ENCODE peak calls at places on chromosomes 5 and 9, in six cellular contexts. O, G, U, L, C and H are unnamed samples.

GRCh38 chr5:140882591-140882899 is 621 bp downstream of the PCDHA13 start:
- DNase-seq in O (no peak), G (no peak), U (peak), L (no peak), C (no peak), H (no peak)

GRCh38 chr5:16265141-16265540 is 85.5 kb upstream of the MARCHF11 start:
- DNase-seq in O (peak), G (no peak), U (no peak), L (no peak), C (no peak), H (no peak)

GRCh38 chr5:32522429-32523143 is 62.8 kb upstream of the SUB1 start:
- DNase-seq in O (peak), G (no peak), U (no peak), L (peak), C (no peak), H (no peak)

GRCh38 chr9:97564291-97565175 is 63.1 kb downstream of the TMOD1 start:
- DNase-seq in O (peak), G (no peak), U (no peak), L (peak), C (no peak), H (no peak)

GRCh38 chr5:98938459-98938858 is 9.7 kb upstream of the CHD1 start:
- DNase-seq in O (peak), G (no peak), U (peak), L (peak), C (no peak), H (no peak)

GRCh38 chr5:115838885-115839518 is 2.4 kb downstream of the ATG12 start:
- DNase-seq in O (peak), G (no peak), U (peak), L (peak), C (no peak), H (no peak)

GRCh38 chr9:27352457-27353188 is 55.7 kb upstream of the EQTN start:
- DNase-seq in O (no peak), G (no peak), U (no peak), L (no peak), C (no peak), H (no peak)

GRCh38 chr9:132857031-132857430 is 21.1 kb downstream of the AK8 start:
- DNase-seq in O (peak), G (no peak), U (no peak), L (peak), C (peak), H (no peak)

GRCh38 chr9:110143969-110144545 is 63.9 kb downstream of the C9orf152 start:
- DNase-seq in O (no peak), G (no peak), U (peak), L (no peak), C (no peak), H (no peak)

GRCh38 chr5:77778881-77779438 is 2.8 kb upstream of the TBCA start:
- DNase-seq in O (no peak), G (no peak), U (no peak), L (no peak), C (no peak), H (no peak)

GRCh38 chr9:122816163-122816867 is 12.1 kb downstream of the PDCL start:
- DNase-seq in O (no peak), G (no peak), U (no peak), L (no peak), C (peak), H (no peak)

GRCh38 chr5:64166201-64166959 is 737 bp downstream of the RNF180 start:
- DNase-seq in O (no peak), G (no peak), U (peak), L (no peak), C (no peak), H (no peak)

GRCh38 chr5:132684496-132684895 is 10.7 kb downstream of the IL4 start:
- DNase-seq in O (no peak), G (no peak), U (no peak), L (no peak), C (no peak), H (no peak)

GRCh38 chr5:145978672-145979071 is 42.3 kb downstream of the SH3RF2 start:
- DNase-seq in O (no peak), G (no peak), U (no peak), L (peak), C (no peak), H (no peak)

GRCh38 chr5:93359296-93359957 is 221.6 kb downstream of the NR2F1-AS1 start:
- DNase-seq in O (peak), G (no peak), U (no peak), L (peak), C (no peak), H (no peak)

GRCh38 chr9:106860731-106861584 is 2.0 kb upstream of the ZNF462 start:
- DNase-seq in O (peak), G (no peak), U (peak), L (peak), C (peak), H (no peak)

GRCh38 chr5:179225387-179225786 is 119.9 kb downstream of the ADAMTS2 start:
- DNase-seq in O (no peak), G (no peak), U (no peak), L (no peak), C (no peak), H (peak)

GRCh38 chr9:77759391-77759790 is 111.3 kb upstream of the GNA14 start:
- DNase-seq in O (no peak), G (no peak), U (no peak), L (no peak), C (no peak), H (no peak)

GRCh38 chr9:1619915-1620705 is 395.0 kb upstream of the SMARCA2 start:
- DNase-seq in O (peak), G (no peak), U (peak), L (peak), C (no peak), H (no peak)

GRCh38 chr9:77547113-77547731 is 100.9 kb downstream of the GNA14 start:
- DNase-seq in O (no peak), G (no peak), U (no peak), L (no peak), C (no peak), H (no peak)

GRCh38 chr9:100268271-100268670 is 84.5 kb downstream of the TEX10 start:
- DNase-seq in O (no peak), G (no peak), U (no peak), L (no peak), C (no peak), H (no peak)

GRCh38 chr5:60178101-60178500 is 284.6 kb upstream of the PDE4D start:
- DNase-seq in O (no peak), G (no peak), U (no peak), L (peak), C (no peak), H (no peak)

GRCh38 chr9:37761511-37761910 is 7.9 kb downstream of the TRMT10B start:
- DNase-seq in O (peak), G (no peak), U (no peak), L (peak), C (no peak), H (no peak)

GRCh38 chr5:17304282-17304681 is 86.9 kb downstream of the BASP1 start:
- DNase-seq in O (no peak), G (no peak), U (no peak), L (peak), C (no peak), H (no peak)

GRCh38 chr9:127574089-127574921 is 37.8 kb upstream of the STXBP1 start:
- DNase-seq in O (peak), G (no peak), U (no peak), L (peak), C (no peak), H (no peak)

GRCh38 chr9:130735566-130735965 is 42.0 kb downstream of the EXOSC2 start:
- DNase-seq in O (no peak), G (no peak), U (no peak), L (no peak), C (no peak), H (no peak)

GRCh38 chr5:136028782-136029742 is at the start of gene TGFBI:
- DNase-seq in O (peak), G (no peak), U (peak), L (peak), C (peak), H (no peak)

GRCh38 chr5:10595678-10596309 is 31.9 kb downstream of the ANKRD33B start:
- DNase-seq in O (peak), G (peak), U (no peak), L (peak), C (no peak), H (no peak)

GRCh38 chr5:75050415-75050814 is 1.9 kb downstream of the GCNT4 start:
- DNase-seq in O (peak), G (no peak), U (peak), L (peak), C (no peak), H (no peak)

GRCh38 chr5:40665902-40666301 is 13.8 kb upstream of the PTGER4 start:
- DNase-seq in O (no peak), G (no peak), U (no peak), L (no peak), C (no peak), H (no peak)

GRCh38 chr5:126198509-126198908 is 224.7 kb upstream of the GRAMD2B start:
- DNase-seq in O (no peak), G (no peak), U (no peak), L (no peak), C (no peak), H (no peak)

GRCh38 chr9:33785914-33786313 is 9.4 kb upstream of the PRSS3 start:
- DNase-seq in O (peak), G (no peak), U (no peak), L (peak), C (no peak), H (no peak)

GRCh38 chr9:133113928-133114351 is 7.1 kb downstream of the RALGDS start:
- DNase-seq in O (no peak), G (no peak), U (peak), L (no peak), C (peak), H (peak)

GRCh38 chr5:175731172-175731571 is 73.3 kb downstream of the HRH2 start:
- DNase-seq in O (no peak), G (no peak), U (no peak), L (no peak), C (no peak), H (no peak)

GRCh38 chr9:19665146-19665863 is 123.5 kb downstream of the SLC24A2 start:
- DNase-seq in O (no peak), G (peak), U (no peak), L (no peak), C (no peak), H (no peak)

GRCh38 chr9:130225071-130225470 is 40.5 kb upstream of the HMCN2 start:
- DNase-seq in O (no peak), G (no peak), U (no peak), L (no peak), C (no peak), H (no peak)

GRCh38 chr5:52783226-52783959 is 4.3 kb upstream of the ITGA1 start:
- DNase-seq in O (peak), G (no peak), U (no peak), L (peak), C (no peak), H (no peak)

GRCh38 chr9:73981405-73981804 is 515.7 kb upstream of the RORB start:
- DNase-seq in O (no peak), G (no peak), U (no peak), L (no peak), C (no peak), H (no peak)

GRCh38 chr5:95734916-95735315 is 3.8 kb downstream of the RHOBTB3 start:
- DNase-seq in O (peak), G (no peak), U (no peak), L (peak), C (no peak), H (no peak)

GRCh38 chr5:33850100-33850594 is 41.6 kb downstream of the ADAMTS12 start:
- DNase-seq in O (peak), G (no peak), U (no peak), L (peak), C (no peak), H (no peak)

GRCh38 chr5:90793183-90793582 is 234.6 kb downstream of the ADGRV1 start:
- DNase-seq in O (no peak), G (no peak), U (no peak), L (no peak), C (no peak), H (no peak)
- TF ChIP-seq CTCF in O (peak), G (no peak), U (peak), L (no peak), C (no peak), H (peak)

DNA sequence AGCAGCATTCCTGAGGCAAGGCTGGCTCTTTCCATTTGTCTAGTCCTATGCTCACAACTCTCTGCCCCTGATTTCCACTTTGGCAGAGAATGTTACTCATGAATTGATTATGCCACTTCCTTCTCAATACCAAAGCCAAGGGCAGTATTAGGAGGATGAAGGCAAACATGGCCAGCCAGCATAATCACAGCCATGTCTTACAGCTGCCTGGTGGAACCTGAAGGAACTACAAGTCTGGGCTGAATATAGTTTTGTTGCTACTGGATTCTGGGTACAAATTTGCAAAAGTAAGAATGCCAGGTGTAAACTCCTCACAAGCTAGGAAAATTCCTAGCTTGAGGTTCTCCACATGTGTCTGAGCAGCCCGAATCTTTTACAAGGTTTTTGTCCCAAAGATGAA is 4.2 kb downstream of the SIL1 start:
- DNase-seq in O (no peak), G (no peak), U (no peak), L (peak), C (no peak), H (no peak)
- TF ChIP-seq CTCF in O (peak), G (peak), U (peak), L (peak), C (no peak), H (peak)

GRCh38 chr9:101677864-101678263 is 60.6 kb downstream of the GRIN3A start:
- DNase-seq in O (no peak), G (no peak), U (no peak), L (no peak), C (no peak), H (no peak)
- TF ChIP-seq CTCF in O (no peak), G (no peak), U (no peak), L (no peak), C (no peak), H (no peak)

GRCh38 chr5:68116868-68117411 is 98.6 kb upstream of the PIK3R1 start:
- DNase-seq in O (no peak), G (no peak), U (no peak), L (no peak), C (no peak), H (no peak)

GRCh38 chr5:68126871-68127270 is 88.7 kb upstream of the PIK3R1 start:
- DNase-seq in O (peak), G (no peak), U (no peak), L (no peak), C (no peak), H (no peak)

GRCh38 chr5:68122439-68122906 is 93.1 kb upstream of the PIK3R1 start:
- DNase-seq in O (no peak), G (no peak), U (no peak), L (no peak), C (no peak), H (no peak)

DNA sequence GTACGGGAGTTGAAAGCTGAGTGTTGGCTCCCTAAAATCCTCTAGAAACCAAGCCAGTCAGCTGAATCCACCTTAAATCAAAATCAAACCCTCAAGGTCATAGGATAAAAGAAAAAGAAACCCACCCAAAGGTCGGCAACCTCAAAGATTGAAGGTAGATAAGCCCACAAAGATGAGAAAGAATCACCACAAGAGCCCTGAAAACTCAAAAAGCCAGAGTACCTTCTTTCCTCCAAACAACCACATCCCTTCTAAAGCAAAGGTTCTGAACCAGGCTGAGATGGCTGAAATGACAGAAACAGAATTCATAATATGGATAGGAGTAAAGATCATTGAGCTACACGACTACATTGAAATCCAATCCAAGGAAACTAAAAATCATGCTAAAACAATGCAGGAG is 92.6 kb upstream of the PIK3R1 start:
- DNase-seq in O (no peak), G (no peak), U (no peak), L (no peak), C (no peak), H (no peak)
- TF ChIP-seq CTCF in O (no peak), G (no peak), U (no peak), L (no peak), C (no peak), H (no peak)

DNA sequence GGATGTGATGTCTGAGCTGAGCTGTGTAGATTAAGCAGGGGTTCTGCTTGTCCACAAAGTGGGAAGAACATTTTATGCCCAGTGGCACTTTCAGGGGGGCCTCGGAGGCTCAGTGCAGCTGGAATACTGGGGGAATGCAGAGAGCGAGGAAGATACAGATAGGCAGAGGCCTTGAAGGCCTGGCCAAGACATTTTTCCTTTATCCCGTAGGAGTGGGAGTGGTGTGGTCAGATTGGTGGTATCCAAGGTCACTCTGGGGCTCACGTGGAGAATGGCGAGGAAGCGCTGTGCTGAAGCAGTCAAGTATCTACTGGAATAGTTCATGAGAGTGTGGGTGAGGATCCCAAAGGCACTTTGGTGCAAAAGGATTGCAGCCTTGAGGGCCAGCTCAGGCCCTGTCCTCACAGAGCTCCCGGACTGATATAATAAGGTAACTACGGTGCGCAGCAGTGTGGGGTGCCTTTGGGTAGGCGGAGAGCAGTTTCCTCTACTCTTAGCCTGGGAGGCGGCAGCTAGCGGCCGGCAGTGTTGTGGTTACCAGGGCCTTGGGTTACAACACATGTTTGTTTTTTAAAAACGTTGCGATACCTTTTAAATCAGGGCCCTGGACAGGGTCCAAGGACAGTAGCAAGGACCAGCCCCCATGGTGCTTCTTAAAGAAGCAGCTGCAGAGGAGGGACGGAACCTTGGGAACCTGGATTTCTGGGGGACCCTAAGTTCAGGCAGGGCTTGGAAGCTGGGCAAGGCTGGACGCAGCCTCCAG is 10.8 kb upstream of the CCDC69 start:
- DNase-seq in O (peak), G (peak), U (no peak), L (peak), C (peak), H (no peak)
- TF ChIP-seq CTCF in O (no peak), G (peak), U (no peak), L (no peak), C (no peak), H (no peak)

GRCh38 chr5:58890265-58890664 is 307.4 kb downstream of the RAB3C start:
- DNase-seq in O (no peak), G (no peak), U (no peak), L (no peak), C (peak), H (no peak)

GRCh38 chr5:58885265-58885664 is 302.4 kb downstream of the RAB3C start:
- DNase-seq in O (no peak), G (no peak), U (no peak), L (no peak), C (no peak), H (no peak)

GRCh38 chr5:58887311-58887710 is 304.4 kb downstream of the RAB3C start:
- DNase-seq in O (no peak), G (no peak), U (no peak), L (no peak), C (no peak), H (no peak)

GRCh38 chr5:58887721-58888409 is 305.0 kb downstream of the RAB3C start:
- DNase-seq in O (no peak), G (no peak), U (no peak), L (peak), C (peak), H (no peak)

DNA sequence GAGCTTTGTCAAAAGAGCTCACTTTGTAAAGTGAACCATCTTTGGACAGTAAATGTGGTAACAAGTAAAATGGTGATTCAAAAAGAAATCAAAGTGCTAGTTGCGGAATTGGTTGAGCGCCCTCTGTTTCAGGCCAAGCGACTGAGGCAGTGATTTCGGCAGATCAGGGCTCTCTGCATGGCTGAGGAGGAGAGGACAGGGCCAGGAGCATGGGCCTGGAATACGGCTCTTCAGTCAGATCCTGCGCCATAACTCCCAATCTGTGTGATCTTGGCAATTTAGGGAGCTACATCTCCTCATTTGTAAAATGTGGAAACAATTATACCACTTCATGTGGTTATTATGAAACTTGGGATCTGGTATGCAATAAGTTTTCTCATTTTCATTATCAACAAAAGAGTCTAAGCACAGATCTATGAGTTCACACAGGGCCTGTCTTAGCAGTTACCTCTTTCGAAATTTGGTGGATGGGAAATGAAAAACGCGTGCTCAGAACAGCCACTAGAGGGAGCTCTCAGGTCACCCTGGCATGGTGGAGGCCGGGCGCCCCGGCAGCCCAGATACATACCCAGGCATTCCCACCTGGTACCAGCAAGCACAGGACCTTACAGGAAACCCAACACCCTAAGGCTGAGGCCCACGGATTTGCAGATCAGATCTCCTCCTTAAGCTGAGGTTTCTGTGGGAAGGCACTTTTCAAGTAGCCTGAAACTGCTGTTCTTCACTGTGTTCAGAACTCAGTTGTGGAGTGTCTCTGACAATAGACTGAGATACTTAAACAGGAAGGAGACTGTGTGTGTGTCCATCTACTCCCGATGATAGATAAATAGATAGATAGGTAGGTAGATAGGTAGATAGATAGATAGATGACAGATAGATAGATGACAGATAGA is 303.7 kb downstream of the RAB3C start:
- DNase-seq in O (peak), G (no peak), U (peak), L (peak), C (peak), H (no peak)
- TF ChIP-seq CTCF in O (peak), G (peak), U (peak), L (peak), C (peak), H (peak)

DNA sequence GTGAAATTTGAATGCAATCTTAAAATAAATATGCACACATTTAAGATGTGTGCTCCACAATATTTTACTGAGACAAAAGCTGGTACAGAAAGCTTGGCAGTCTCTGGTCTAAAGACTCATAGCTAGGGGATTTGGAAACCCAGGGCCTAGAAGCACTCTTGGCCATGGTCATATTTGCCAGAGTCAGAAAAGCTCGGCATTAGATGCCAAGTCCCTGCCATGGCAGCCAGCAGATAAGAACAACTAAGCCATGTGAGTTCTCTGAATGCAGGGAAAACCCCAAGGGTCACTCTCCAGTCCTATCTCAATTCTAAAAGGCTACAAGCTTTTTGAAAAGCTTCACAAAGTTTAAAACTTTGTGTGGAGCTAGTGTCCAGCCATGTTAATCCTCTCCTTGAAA is 119.5 kb downstream of the FAM114A2 start:
- DNase-seq in O (no peak), G (no peak), U (no peak), L (no peak), C (no peak), H (no peak)
- TF ChIP-seq CTCF in O (no peak), G (no peak), U (no peak), L (no peak), C (no peak), H (no peak)